ENCODE peak calls at places on chromosomes 3 and 15, in eight cellular contexts. One of them, this sample, is unnamed.

GRCh38 chr15:91555307-91555706 is 298.2 kb upstream of the SLCO3A1 start:
- DNase-seq in bronchial epithelial cell: no peak
- DNase-seq in right atrium auricular region: no peak
- DNase-seq in Caco-2: no peak
- DNase-seq in hepatocyte: no peak
- DNase-seq in heart right ventricle: no peak
- DNase-seq in fibroblast of mammary gland: peak; percentile 24
- DNase-seq in fibroblast of the aortic adventitia: no peak
- DNase-seq in this sample: no peak

GRCh38 chr3:108887777-108888176 is 65.2 kb downstream of the TRAT1 start:
- DNase-seq in bronchial epithelial cell: no peak
- DNase-seq in right atrium auricular region: no peak
- DNase-seq in Caco-2: no peak
- DNase-seq in hepatocyte: no peak
- DNase-seq in heart right ventricle: no peak
- DNase-seq in fibroblast of mammary gland: no peak
- DNase-seq in fibroblast of the aortic adventitia: no peak
- DNase-seq in this sample: no peak

GRCh38 chr15:51737538-51738305 is at the start of gene LYSMD2:
- DNase-seq in bronchial epithelial cell: no peak
- DNase-seq in right atrium auricular region: peak; percentile 81
- DNase-seq in Caco-2: peak; percentile 40
- DNase-seq in hepatocyte: peak; percentile 61
- DNase-seq in heart right ventricle: peak; percentile 87
- DNase-seq in fibroblast of mammary gland: peak; percentile 44
- DNase-seq in fibroblast of the aortic adventitia: no peak
- DNase-seq in this sample: peak; percentile 49

GRCh38 chr15:94412979-94413741 is 181.8 kb downstream of the MCTP2 start:
- DNase-seq in bronchial epithelial cell: peak; percentile 43
- DNase-seq in right atrium auricular region: no peak
- DNase-seq in Caco-2: no peak
- DNase-seq in hepatocyte: peak; percentile 48
- DNase-seq in heart right ventricle: no peak
- DNase-seq in fibroblast of mammary gland: peak; percentile 35
- DNase-seq in fibroblast of the aortic adventitia: peak; percentile 27
- DNase-seq in this sample: peak; percentile 16

GRCh38 chr3:105367063-105367405 is 325 bp downstream of the ALCAM start:
- DNase-seq in bronchial epithelial cell: no peak
- DNase-seq in right atrium auricular region: no peak
- DNase-seq in Caco-2: peak; percentile 4
- DNase-seq in hepatocyte: peak; percentile 49
- DNase-seq in heart right ventricle: peak; percentile 14
- DNase-seq in fibroblast of mammary gland: no peak
- DNase-seq in fibroblast of the aortic adventitia: no peak
- DNase-seq in this sample: no peak

GRCh38 chr3:161348791-161349400 is 22.4 kb downstream of the SPTSSB start:
- DNase-seq in bronchial epithelial cell: peak; percentile 79
- DNase-seq in right atrium auricular region: no peak
- DNase-seq in Caco-2: no peak
- DNase-seq in hepatocyte: no peak
- DNase-seq in heart right ventricle: no peak
- DNase-seq in fibroblast of mammary gland: peak; percentile 34
- DNase-seq in fibroblast of the aortic adventitia: no peak
- DNase-seq in this sample: no peak

GRCh38 chr3:178255315-178255714 is 280.9 kb upstream of the KCNMB2 start:
- DNase-seq in bronchial epithelial cell: no peak
- DNase-seq in right atrium auricular region: no peak
- DNase-seq in Caco-2: no peak
- DNase-seq in hepatocyte: no peak
- DNase-seq in heart right ventricle: no peak
- DNase-seq in fibroblast of mammary gland: peak; percentile 84
- DNase-seq in fibroblast of the aortic adventitia: peak; percentile 73
- DNase-seq in this sample: peak; percentile 53

GRCh38 chr15:32909431-32909830 is 191.6 kb downstream of the GREM1 start:
- DNase-seq in bronchial epithelial cell: peak; percentile 2
- DNase-seq in right atrium auricular region: no peak
- DNase-seq in Caco-2: no peak
- DNase-seq in hepatocyte: no peak
- DNase-seq in heart right ventricle: no peak
- DNase-seq in fibroblast of mammary gland: peak; percentile 60
- DNase-seq in fibroblast of the aortic adventitia: peak; percentile 51
- DNase-seq in this sample: peak; percentile 84

GRCh38 chr3:76293856-76294255 is 508.5 kb upstream of the ZNF717 start:
- DNase-seq in bronchial epithelial cell: no peak
- DNase-seq in right atrium auricular region: no peak
- DNase-seq in Caco-2: no peak
- DNase-seq in hepatocyte: no peak
- DNase-seq in heart right ventricle: no peak
- DNase-seq in fibroblast of mammary gland: no peak
- DNase-seq in fibroblast of the aortic adventitia: no peak
- DNase-seq in this sample: no peak

GRCh38 chr3:188720215-188720614 is 451.6 kb upstream of the TPRG1 start:
- DNase-seq in bronchial epithelial cell: no peak
- DNase-seq in right atrium auricular region: no peak
- DNase-seq in Caco-2: no peak
- DNase-seq in hepatocyte: no peak
- DNase-seq in heart right ventricle: no peak
- DNase-seq in fibroblast of mammary gland: no peak
- DNase-seq in fibroblast of the aortic adventitia: peak; percentile 21
- DNase-seq in this sample: no peak

GRCh38 chr3:130789678-130790340 is 43.2 kb upstream of the PIK3R4 start:
- DNase-seq in bronchial epithelial cell: no peak
- DNase-seq in right atrium auricular region: no peak
- DNase-seq in Caco-2: peak; percentile 15
- DNase-seq in hepatocyte: peak; percentile 46
- DNase-seq in heart right ventricle: no peak
- DNase-seq in fibroblast of mammary gland: no peak
- DNase-seq in fibroblast of the aortic adventitia: no peak
- DNase-seq in this sample: no peak

GRCh38 chr15:66298803-66299251 is 5.5 kb downstream of the DIS3L start:
- DNase-seq in bronchial epithelial cell: no peak
- DNase-seq in right atrium auricular region: no peak
- DNase-seq in Caco-2: no peak
- DNase-seq in hepatocyte: peak; percentile 18
- DNase-seq in heart right ventricle: no peak
- DNase-seq in fibroblast of mammary gland: no peak
- DNase-seq in fibroblast of the aortic adventitia: no peak
- DNase-seq in this sample: peak; percentile 31

GRCh38 chr15:69668963-69669362 is 216.3 kb downstream of the RPLP1 start:
- DNase-seq in bronchial epithelial cell: no peak
- DNase-seq in right atrium auricular region: no peak
- DNase-seq in Caco-2: no peak
- DNase-seq in hepatocyte: no peak
- DNase-seq in heart right ventricle: peak; percentile 17
- DNase-seq in fibroblast of mammary gland: no peak
- DNase-seq in fibroblast of the aortic adventitia: no peak
- DNase-seq in this sample: no peak

GRCh38 chr15:68650901-68651709 is 72.3 kb downstream of the CORO2B start:
- DNase-seq in bronchial epithelial cell: no peak
- DNase-seq in right atrium auricular region: no peak
- DNase-seq in Caco-2: peak; percentile 65
- DNase-seq in hepatocyte: peak; percentile 70
- DNase-seq in heart right ventricle: peak; percentile 73
- DNase-seq in fibroblast of mammary gland: no peak
- DNase-seq in fibroblast of the aortic adventitia: no peak
- DNase-seq in this sample: no peak

GRCh38 chr3:95240395-95240794 is 1177.5 kb downstream of the NSUN3 start:
- DNase-seq in bronchial epithelial cell: no peak
- DNase-seq in right atrium auricular region: no peak
- DNase-seq in Caco-2: no peak
- DNase-seq in hepatocyte: no peak
- DNase-seq in heart right ventricle: no peak
- DNase-seq in fibroblast of mammary gland: no peak
- DNase-seq in fibroblast of the aortic adventitia: no peak
- DNase-seq in this sample: no peak

GRCh38 chr3:84304214-84304613 is 654.6 kb upstream of the CADM2 start:
- DNase-seq in bronchial epithelial cell: no peak
- DNase-seq in right atrium auricular region: no peak
- DNase-seq in Caco-2: no peak
- DNase-seq in hepatocyte: no peak
- DNase-seq in heart right ventricle: no peak
- DNase-seq in fibroblast of mammary gland: no peak
- DNase-seq in fibroblast of the aortic adventitia: no peak
- DNase-seq in this sample: no peak

GRCh38 chr3:112531358-112531781 is 30.4 kb downstream of the ATG3 start:
- DNase-seq in bronchial epithelial cell: peak; percentile 45
- DNase-seq in right atrium auricular region: no peak
- DNase-seq in Caco-2: no peak
- DNase-seq in hepatocyte: peak; percentile 32
- DNase-seq in heart right ventricle: no peak
- DNase-seq in fibroblast of mammary gland: peak; percentile 54
- DNase-seq in fibroblast of the aortic adventitia: peak; percentile 73
- DNase-seq in this sample: peak; percentile 44

GRCh38 chr3:3296858-3297430 is 117.5 kb upstream of the CRBN start:
- DNase-seq in bronchial epithelial cell: no peak
- DNase-seq in right atrium auricular region: no peak
- DNase-seq in Caco-2: no peak
- DNase-seq in hepatocyte: no peak
- DNase-seq in heart right ventricle: no peak
- DNase-seq in fibroblast of mammary gland: no peak
- DNase-seq in fibroblast of the aortic adventitia: no peak
- DNase-seq in this sample: no peak

GRCh38 chr3:182682263-182683229 is 110.8 kb upstream of the ATP11B start:
- DNase-seq in bronchial epithelial cell: peak; percentile 44
- DNase-seq in right atrium auricular region: no peak
- DNase-seq in Caco-2: peak; percentile 79
- DNase-seq in hepatocyte: peak; percentile 84
- DNase-seq in heart right ventricle: peak; percentile 47
- DNase-seq in fibroblast of mammary gland: peak; percentile 19
- DNase-seq in fibroblast of the aortic adventitia: peak; percentile 17
- DNase-seq in this sample: peak; percentile 21

GRCh38 chr3:50539356-50539838 is 28.1 kb downstream of the C3orf18 start:
- DNase-seq in bronchial epithelial cell: no peak
- DNase-seq in right atrium auricular region: no peak
- DNase-seq in Caco-2: no peak
- DNase-seq in hepatocyte: no peak
- DNase-seq in heart right ventricle: no peak
- DNase-seq in fibroblast of mammary gland: no peak
- DNase-seq in fibroblast of the aortic adventitia: no peak
- DNase-seq in this sample: no peak

GRCh38 chr3:30531017-30531570 is 75.3 kb upstream of the TGFBR2 start:
- DNase-seq in bronchial epithelial cell: no peak
- DNase-seq in right atrium auricular region: no peak
- DNase-seq in Caco-2: peak; percentile 23
- DNase-seq in hepatocyte: no peak
- DNase-seq in heart right ventricle: no peak
- DNase-seq in fibroblast of mammary gland: no peak
- DNase-seq in fibroblast of the aortic adventitia: no peak
- DNase-seq in this sample: no peak

GRCh38 chr3:144031938-144032337 is 60.3 kb downstream of the DIPK2A start:
- DNase-seq in bronchial epithelial cell: peak; percentile 33
- DNase-seq in right atrium auricular region: peak; percentile 72
- DNase-seq in Caco-2: no peak
- DNase-seq in hepatocyte: no peak
- DNase-seq in heart right ventricle: peak; percentile 39
- DNase-seq in fibroblast of mammary gland: peak; percentile 28
- DNase-seq in fibroblast of the aortic adventitia: peak; percentile 75
- DNase-seq in this sample: peak; percentile 34

GRCh38 chr15:37291920-37292319 is 191.6 kb upstream of the MEIS2 start:
- DNase-seq in bronchial epithelial cell: peak; percentile 64
- DNase-seq in right atrium auricular region: no peak
- DNase-seq in Caco-2: no peak
- DNase-seq in hepatocyte: peak; percentile 7
- DNase-seq in heart right ventricle: no peak
- DNase-seq in fibroblast of mammary gland: no peak
- DNase-seq in fibroblast of the aortic adventitia: no peak
- DNase-seq in this sample: no peak

GRCh38 chr15:37289109-37289765 is 188.9 kb upstream of the MEIS2 start:
- DNase-seq in bronchial epithelial cell: peak; percentile 18
- DNase-seq in right atrium auricular region: no peak
- DNase-seq in Caco-2: peak; percentile 26
- DNase-seq in hepatocyte: peak; percentile 20
- DNase-seq in heart right ventricle: no peak
- DNase-seq in fibroblast of mammary gland: peak; percentile 27
- DNase-seq in fibroblast of the aortic adventitia: peak; percentile 5
- DNase-seq in this sample: peak; percentile 6
- TF ChIP-seq CTCF in bronchial epithelial cell: peak; percentile 28
- TF ChIP-seq CTCF in right atrium auricular region: no peak
- TF ChIP-seq CTCF in Caco-2: peak; percentile 48
- TF ChIP-seq CTCF in hepatocyte: peak; percentile 40
- TF ChIP-seq CTCF in heart right ventricle: peak; percentile 20
- TF ChIP-seq CTCF in fibroblast of mammary gland: peak; percentile 49
- TF ChIP-seq CTCF in fibroblast of the aortic adventitia: peak; percentile 27
- TF ChIP-seq CTCF in this sample: peak; percentile 48

GRCh38 chr15:65248506-65248905 is 37.2 kb upstream of the CILP start:
- DNase-seq in bronchial epithelial cell: no peak
- DNase-seq in right atrium auricular region: no peak
- DNase-seq in Caco-2: no peak
- DNase-seq in hepatocyte: no peak
- DNase-seq in heart right ventricle: no peak
- DNase-seq in fibroblast of mammary gland: no peak
- DNase-seq in fibroblast of the aortic adventitia: no peak
- DNase-seq in this sample: no peak

GRCh38 chr15:65245096-65245849 is 34.0 kb upstream of the CILP start:
- DNase-seq in bronchial epithelial cell: peak; percentile 32
- DNase-seq in right atrium auricular region: peak; percentile 81
- DNase-seq in Caco-2: no peak
- DNase-seq in hepatocyte: peak; percentile 73
- DNase-seq in heart right ventricle: peak; percentile 68
- DNase-seq in fibroblast of mammary gland: peak; percentile 87
- DNase-seq in fibroblast of the aortic adventitia: peak; percentile 69
- DNase-seq in this sample: peak; percentile 44

GRCh38 chr15:65246939-65247338 is 35.7 kb upstream of the CILP start:
- DNase-seq in bronchial epithelial cell: no peak
- DNase-seq in right atrium auricular region: no peak
- DNase-seq in Caco-2: no peak
- DNase-seq in hepatocyte: no peak
- DNase-seq in heart right ventricle: no peak
- DNase-seq in fibroblast of mammary gland: no peak
- DNase-seq in fibroblast of the aortic adventitia: no peak
- DNase-seq in this sample: no peak

GRCh38 chr15:65244638-65245037 is 33.4 kb upstream of the CILP start:
- DNase-seq in bronchial epithelial cell: no peak
- DNase-seq in right atrium auricular region: no peak
- DNase-seq in Caco-2: no peak
- DNase-seq in hepatocyte: no peak
- DNase-seq in heart right ventricle: no peak
- DNase-seq in fibroblast of mammary gland: peak; percentile 20
- DNase-seq in fibroblast of the aortic adventitia: no peak
- DNase-seq in this sample: no peak

GRCh38 chr15:65246026-65246714 is 34.9 kb upstream of the CILP start:
- DNase-seq in bronchial epithelial cell: peak; percentile 76
- DNase-seq in right atrium auricular region: no peak
- DNase-seq in Caco-2: no peak
- DNase-seq in hepatocyte: no peak
- DNase-seq in heart right ventricle: no peak
- DNase-seq in fibroblast of mammary gland: no peak
- DNase-seq in fibroblast of the aortic adventitia: no peak
- DNase-seq in this sample: no peak
- H3K4me3 ChIP-seq in bronchial epithelial cell: no peak overlapping the region
- H3K4me3 ChIP-seq in right atrium auricular region: no peak overlapping the region
- H3K4me3 ChIP-seq in Caco-2: no peak overlapping the region
- H3K4me3 ChIP-seq in hepatocyte: no peak overlapping the region
- H3K4me3 ChIP-seq in heart right ventricle: no peak overlapping the region
- H3K4me3 ChIP-seq in fibroblast of mammary gland: no peak overlapping the region
- H3K4me3 ChIP-seq in fibroblast of the aortic adventitia: no peak overlapping the region
- H3K4me3 ChIP-seq in this sample: no peak overlapping the region

GRCh38 chr3:11835028-11835639 is 11.6 kb downstream of the TAMM41 start:
- DNase-seq in bronchial epithelial cell: peak; percentile 37
- DNase-seq in right atrium auricular region: no peak
- DNase-seq in Caco-2: peak; percentile 10
- DNase-seq in hepatocyte: peak; percentile 27
- DNase-seq in heart right ventricle: no peak
- DNase-seq in fibroblast of mammary gland: peak; percentile 50
- DNase-seq in fibroblast of the aortic adventitia: peak; percentile 56
- DNase-seq in this sample: peak; percentile 47
- TF ChIP-seq CTCF in bronchial epithelial cell: peak; percentile 6
- TF ChIP-seq CTCF in right atrium auricular region: peak; percentile 53
- TF ChIP-seq CTCF in Caco-2: peak; percentile 29
- TF ChIP-seq CTCF in hepatocyte: peak; percentile 63
- TF ChIP-seq CTCF in heart right ventricle: peak; percentile 42
- TF ChIP-seq CTCF in fibroblast of mammary gland: peak; percentile 46
- TF ChIP-seq CTCF in fibroblast of the aortic adventitia: peak; percentile 44
- TF ChIP-seq CTCF in this sample: peak; percentile 61

GRCh38 chr15:85620321-85621044 is 174.2 kb downstream of the KLHL25 start:
- DNase-seq in bronchial epithelial cell: peak; percentile 53
- DNase-seq in right atrium auricular region: no peak
- DNase-seq in Caco-2: no peak
- DNase-seq in hepatocyte: no peak
- DNase-seq in heart right ventricle: no peak
- DNase-seq in fibroblast of mammary gland: peak; percentile 93
- DNase-seq in fibroblast of the aortic adventitia: peak; percentile 86
- DNase-seq in this sample: peak; percentile 90
- H3K4me3 ChIP-seq in bronchial epithelial cell: no peak overlapping the region
- H3K4me3 ChIP-seq in right atrium auricular region: peak overlapping the region; percentile 44
- H3K4me3 ChIP-seq in Caco-2: no peak overlapping the region
- H3K4me3 ChIP-seq in hepatocyte: no peak overlapping the region
- H3K4me3 ChIP-seq in heart right ventricle: peak overlapping the region; percentile 59
- H3K4me3 ChIP-seq in fibroblast of mammary gland: peak overlapping the region; percentile 70
- H3K4me3 ChIP-seq in fibroblast of the aortic adventitia: peak overlapping the region; percentile 82
- H3K4me3 ChIP-seq in this sample: peak overlapping the region; percentile 74

This sample was measured in AG10803.